ENCODE peak calls at places on chromosomes 2 and 18, in ten cellular contexts. Y is fibroblast of pulmonary artery, L is endodermal cell, O is cardiac fibroblast, D is NB4, I is HepG2, Z is HFF-Myc, J is kidney epithelial cell, F is BJ, S is sigmoid colon. C is an unnamed sample.

GRCh38 chr2:169673106-169673505 is 21.1 kb downstream of the CFAP210 start:
- DNase-seq in Y (no peak), L (no peak), O (no peak), D (no peak), I (no peak), Z (no peak), J (no peak), F (no peak), S (no peak), C (no peak)

GRCh38 chr18:46265190-46266156 is 161.3 kb downstream of the HAUS1 start:
- DNase-seq in Y (no peak), L (no peak), O (peak), D (no peak), I (no peak), Z (no peak), J (no peak), F (no peak), S (no peak), C (no peak)

GRCh38 chr2:230881840-230882239 is 17.1 kb downstream of the ITM2C start:
- DNase-seq in Y (no peak), L (peak), O (no peak), D (peak), I (no peak), Z (no peak), J (no peak), F (no peak), S (peak), C (no peak)

GRCh38 chr18:74652392-74652988 is 54.8 kb downstream of the ZNF407 start:
- DNase-seq in Y (peak), L (no peak), O (peak), D (peak), I (peak), Z (no peak), J (no peak), F (no peak), S (no peak), C (no peak)

GRCh38 chr2:108324531-108325256 is 36.0 kb downstream of the SULT1C2 start:
- DNase-seq in Y (peak), L (no peak), O (peak), D (no peak), I (no peak), Z (no peak), J (peak), F (peak), S (no peak), C (peak)

GRCh38 chr18:27605107-27605834 is 420.2 kb upstream of the CHST9 start:
- DNase-seq in Y (peak), L (peak), O (peak), D (peak), I (peak), Z (peak), J (peak), F (peak), S (no peak), C (peak)

GRCh38 chr2:120432293-120432975 is 86.5 kb downstream of the INHBB start:
- DNase-seq in Y (no peak), L (peak), O (no peak), D (no peak), I (no peak), Z (no peak), J (no peak), F (no peak), S (no peak), C (no peak)

GRCh38 chr2:121036226-121036692 is 248.7 kb downstream of the TFCP2L1 start:
- DNase-seq in Y (no peak), L (peak), O (no peak), D (no peak), I (peak), Z (no peak), J (no peak), F (no peak), S (no peak), C (no peak)

GRCh38 chr2:168002021-168002553 is 245.3 kb downstream of the STK39 start:
- DNase-seq in Y (peak), L (no peak), O (peak), D (peak), I (no peak), Z (no peak), J (peak), F (no peak), S (no peak), C (no peak)

GRCh38 chr2:25672500-25673169 is 742 bp downstream of the DTNB start:
- DNase-seq in Y (peak), L (peak), O (peak), D (peak), I (peak), Z (no peak), J (no peak), F (no peak), S (peak), C (no peak)

GRCh38 chr2:10047616-10048500 is 4.5 kb downstream of the KLF11 start:
- DNase-seq in Y (no peak), L (peak), O (no peak), D (no peak), I (no peak), Z (no peak), J (no peak), F (no peak), S (no peak), C (no peak)

GRCh38 chr2:137357641-137358040 is 592.3 kb downstream of the THSD7B start:
- DNase-seq in Y (no peak), L (no peak), O (no peak), D (no peak), I (no peak), Z (no peak), J (no peak), F (no peak), S (no peak), C (no peak)

GRCh38 chr2:17166506-17166905 is 351.7 kb downstream of the RAD51AP2 start:
- DNase-seq in Y (no peak), L (no peak), O (peak), D (no peak), I (no peak), Z (no peak), J (peak), F (no peak), S (no peak), C (no peak)

GRCh38 chr2:54455584-54456525 is at the start of gene SPTBN1:
- DNase-seq in Y (peak), L (peak), O (peak), D (peak), I (peak), Z (no peak), J (no peak), F (peak), S (peak), C (peak)

GRCh38 chr2:38666578-38666926 is 638 bp downstream of the GALM start:
- DNase-seq in Y (no peak), L (no peak), O (peak), D (peak), I (peak), Z (no peak), J (no peak), F (no peak), S (no peak), C (no peak)

GRCh38 chr2:10839813-10840212 is 27.2 kb upstream of the PDIA6 start:
- DNase-seq in Y (peak), L (peak), O (peak), D (peak), I (no peak), Z (no peak), J (no peak), F (no peak), S (no peak), C (no peak)

GRCh38 chr2:158894078-158894477 is 74.4 kb upstream of the TANC1 start:
- DNase-seq in Y (peak), L (no peak), O (peak), D (no peak), I (peak), Z (peak), J (no peak), F (no peak), S (no peak), C (peak)

GRCh38 chr2:223057545-223057944 is 5.6 kb downstream of the KCNE4 start:
- DNase-seq in Y (peak), L (no peak), O (peak), D (no peak), I (no peak), Z (no peak), J (no peak), F (no peak), S (no peak), C (no peak)

GRCh38 chr2:100244881-100245605 is 77.3 kb downstream of the LONRF2 start:
- DNase-seq in Y (no peak), L (no peak), O (peak), D (no peak), I (no peak), Z (no peak), J (no peak), F (no peak), S (no peak), C (peak)

GRCh38 chr2:69154031-69154430 is 141.1 kb downstream of the ANTXR1 start:
- DNase-seq in Y (peak), L (no peak), O (peak), D (no peak), I (no peak), Z (no peak), J (no peak), F (no peak), S (no peak), C (no peak)

GRCh38 chr2:172458561-172459124 is 31.3 kb downstream of the ITGA6 start:
- DNase-seq in Y (no peak), L (no peak), O (no peak), D (no peak), I (no peak), Z (no peak), J (no peak), F (no peak), S (no peak), C (no peak)

GRCh38 chr2:172455121-172455515 is 27.7 kb downstream of the ITGA6 start:
- DNase-seq in Y (no peak), L (no peak), O (no peak), D (no peak), I (no peak), Z (no peak), J (no peak), F (no peak), S (no peak), C (no peak)

GRCh38 chr2:172454404-172455120 is 27.2 kb downstream of the ITGA6 start:
- DNase-seq in Y (no peak), L (no peak), O (no peak), D (no peak), I (no peak), Z (no peak), J (no peak), F (no peak), S (no peak), C (no peak)

GRCh38 chr2:172456002-172456401 is 28.6 kb downstream of the ITGA6 start:
- DNase-seq in Y (no peak), L (peak), O (no peak), D (peak), I (no peak), Z (no peak), J (no peak), F (no peak), S (no peak), C (no peak)

DNA sequence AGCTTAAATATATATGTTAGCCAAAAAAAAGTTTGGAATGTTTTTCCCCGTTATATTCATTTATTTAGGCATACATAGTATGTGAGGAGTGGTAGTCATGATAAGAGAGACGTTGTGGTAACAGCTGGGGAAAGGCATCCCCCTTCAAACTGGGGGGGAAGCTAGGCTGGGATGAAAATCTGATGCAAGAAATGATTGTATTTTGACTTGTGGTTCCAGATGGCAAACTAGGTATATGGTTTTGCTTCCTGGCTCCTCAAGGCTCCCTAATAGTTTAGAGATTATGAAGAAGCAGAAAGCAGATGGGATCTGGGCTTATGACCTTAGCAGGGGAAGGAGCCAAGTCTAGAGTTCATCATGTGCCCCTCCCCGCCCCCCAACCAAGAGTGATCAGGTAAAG is 30.2 kb downstream of the ITGA6 start:
- DNase-seq in Y (no peak), L (no peak), O (no peak), D (no peak), I (no peak), Z (no peak), J (no peak), F (no peak), S (no peak), C (no peak)
- H3K4me3 ChIP-seq in Y (no peak), L (no peak), O (no peak), D (no peak), I (no peak), Z (no peak), J (no peak), F (no peak), S (no peak), C (no peak)

GRCh38 chr2:201270293-201271001 is 10.1 kb downstream of the CASP8 start:
- DNase-seq in Y (no peak), L (no peak), O (no peak), D (no peak), I (no peak), Z (no peak), J (no peak), F (no peak), S (no peak), C (no peak)
- TF ChIP-seq CTCF in Y (no peak), L (peak), O (no peak), D (no peak), I (no peak), Z (no peak), J (no peak), F (no peak), S (no peak), C (no peak)

DNA sequence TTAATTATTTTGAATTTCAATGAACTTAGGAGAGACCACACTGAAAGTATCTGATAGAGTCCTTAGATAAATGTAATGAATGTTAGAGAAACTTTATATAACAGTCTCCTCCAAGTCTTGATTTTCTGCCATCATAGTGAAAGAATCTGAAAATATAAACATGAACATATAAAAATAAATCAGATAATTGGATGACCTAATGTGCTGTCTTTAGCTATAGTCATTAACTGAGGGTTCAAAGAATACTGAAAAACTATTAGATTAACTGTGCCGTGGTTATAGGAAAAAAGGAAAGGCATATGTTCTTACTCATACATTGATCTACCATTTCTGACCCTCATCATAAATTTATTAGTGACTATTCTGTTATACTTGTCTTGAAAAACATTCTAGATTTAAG is 47.0 kb upstream of the SPAG16 start:
- DNase-seq in Y (no peak), L (no peak), O (peak), D (no peak), I (no peak), Z (no peak), J (no peak), F (no peak), S (no peak), C (no peak)
- H3K4me3 ChIP-seq in Y (no peak), L (no peak), O (no peak), D (no peak), I (no peak), Z (no peak), J (no peak), F (no peak), S (no peak), C (no peak)

DNA sequence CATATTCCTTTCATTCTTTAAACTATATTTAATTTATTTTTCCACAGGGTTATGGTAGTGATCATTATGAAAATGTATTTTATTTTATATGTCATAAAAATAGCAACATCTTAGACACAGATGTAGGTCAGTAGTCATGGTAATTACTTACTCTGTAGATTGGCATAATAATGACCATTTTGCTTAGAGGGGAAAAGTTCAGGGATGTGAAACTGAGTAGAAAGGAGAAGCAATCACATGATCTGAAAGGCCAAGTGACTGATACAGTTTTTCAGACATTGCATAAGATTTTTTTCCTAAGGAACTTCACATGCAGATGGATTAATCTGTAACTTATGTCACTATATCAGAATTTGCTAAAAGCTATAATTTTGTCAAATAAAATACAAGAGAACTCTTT is 286.9 kb downstream of the CTNNA2 start:
- DNase-seq in Y (no peak), L (no peak), O (no peak), D (no peak), I (no peak), Z (no peak), J (no peak), F (no peak), S (no peak), C (no peak)
- TF ChIP-seq CTCF in Y (no peak), L (no peak), O (no peak), D (no peak), I (no peak), Z (no peak), J (no peak), F (no peak), S (no peak), C (no peak)

GRCh38 chr2:85410584-85411404 is 628 bp upstream of the CAPG start:
- DNase-seq in Y (no peak), L (no peak), O (no peak), D (no peak), I (peak), Z (no peak), J (no peak), F (no peak), S (no peak), C (no peak)
- H3K4me3 ChIP-seq in Y (no peak), L (no peak), O (no peak), D (peak), I (peak), Z (no peak), J (no peak), F (no peak), S (no peak), C (no peak)

GRCh38 chr2:232365621-232366321 is 12.8 kb upstream of the ALPP start:
- DNase-seq in Y (peak), L (peak), O (peak), D (peak), I (peak), Z (no peak), J (no peak), F (no peak), S (peak), C (no peak)
- TF ChIP-seq CTCF in Y (peak), L (peak), O (peak), D (peak), I (peak), Z (peak), J (peak), F (peak), S (no peak), C (peak)

GRCh38 chr18:57629399-57629798 is 7.8 kb upstream of the NARS1 start:
- DNase-seq in Y (no peak), L (no peak), O (no peak), D (no peak), I (no peak), Z (no peak), J (no peak), F (no peak), S (no peak), C (no peak)
- H3K4me3 ChIP-seq in Y (peak), L (peak), O (peak), D (no peak), I (peak), Z (peak), J (no peak), F (no peak), S (peak), C (no peak)

GRCh38 chr18:23452728-23453656 is at the start of gene RIOK3:
- DNase-seq in Y (peak), L (peak), O (peak), D (peak), I (peak), Z (peak), J (peak), F (peak), S (peak), C (peak)
- TF ChIP-seq CTCF in Y (no peak), L (no peak), O (no peak), D (no peak), I (no peak), Z (no peak), J (no peak), F (no peak), S (no peak), C (no peak)

GRCh38 chr2:157747280-157747679 is 118.6 kb upstream of the ACVR1C start:
- DNase-seq in Y (no peak), L (no peak), O (no peak), D (no peak), I (no peak), Z (no peak), J (no peak), F (no peak), S (no peak), C (no peak)

GRCh38 chr2:157748371-157749132 is 119.9 kb upstream of the ACVR1C start:
- DNase-seq in Y (no peak), L (no peak), O (no peak), D (no peak), I (no peak), Z (no peak), J (no peak), F (no peak), S (no peak), C (peak)

GRCh38 chr2:157744571-157745076 is 116.0 kb upstream of the ACVR1C start:
- DNase-seq in Y (no peak), L (no peak), O (no peak), D (no peak), I (no peak), Z (no peak), J (no peak), F (no peak), S (no peak), C (no peak)

GRCh38 chr2:157747695-157748370 is 119.2 kb upstream of the ACVR1C start:
- DNase-seq in Y (peak), L (no peak), O (peak), D (no peak), I (no peak), Z (no peak), J (peak), F (peak), S (peak), C (peak)

DNA sequence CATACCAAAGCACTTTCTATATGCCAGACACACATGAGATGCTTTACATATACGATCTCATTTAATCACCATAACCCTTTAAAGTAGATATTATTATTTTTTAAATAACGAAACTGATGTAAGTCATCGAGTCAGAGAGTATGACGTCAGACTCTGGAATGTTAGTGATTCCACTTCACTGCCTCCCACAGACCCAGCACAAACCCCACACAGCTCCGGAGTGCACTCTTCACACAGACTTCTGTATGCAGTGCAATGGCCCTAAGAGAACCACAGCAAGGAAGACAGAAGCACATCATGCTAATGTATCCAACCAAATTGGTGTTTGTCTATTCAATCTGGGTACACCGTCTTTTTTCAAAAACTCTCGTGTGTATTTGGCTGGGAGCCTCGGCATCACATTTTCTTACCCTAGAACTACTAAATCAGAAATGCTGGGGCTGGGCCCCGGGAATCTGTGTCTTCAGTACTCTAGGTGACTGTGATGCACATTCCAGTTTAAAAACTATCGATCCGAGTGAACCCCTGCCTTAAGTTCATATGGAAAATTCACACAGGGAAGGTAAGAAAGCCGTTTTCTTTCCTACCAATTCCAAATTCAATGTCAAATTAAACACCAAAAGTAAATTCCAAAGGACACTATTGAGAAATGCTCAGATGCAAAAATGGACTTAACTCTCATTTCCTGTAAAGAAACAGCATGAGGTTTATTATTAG is 117.7 kb upstream of the ACVR1C start:
- DNase-seq in Y (peak), L (no peak), O (peak), D (no peak), I (no peak), Z (no peak), J (peak), F (no peak), S (no peak), C (peak)
- H3K4me3 ChIP-seq in Y (no peak), L (no peak), O (no peak), D (no peak), I (no peak), Z (no peak), J (no peak), F (no peak), S (no peak), C (no peak)

GRCh38 chr2:234293973-234294372 is 202.9 kb downstream of the ARL4C start:
- DNase-seq in Y (no peak), L (no peak), O (no peak), D (peak), I (no peak), Z (no peak), J (no peak), F (no peak), S (no peak), C (no peak)
- TF ChIP-seq CTCF in Y (no peak), L (peak), O (peak), D (no peak), I (no peak), Z (no peak), J (peak), F (no peak), S (no peak), C (no peak)

C was measured in AG04449.